ENCODE peak calls at places on chromosomes 4 and X, in eight cellular contexts. Q, F, S, M, X, J, B and E are unnamed samples.

GRCh38 chrX:98065151-98065550 is 1181.4 kb downstream of the RPA4 start:
- DNase-seq in Q (no peak), F (no peak), S (no peak), M (no peak), X (no peak), J (no peak), B (no peak), E (no peak)

GRCh38 chr4:26028793-26029511 is 114.9 kb downstream of the SMIM20 start:
- DNase-seq in Q (peak; percentile 71), F (peak; percentile 78), S (peak; percentile 65), M (no peak), X (peak; percentile 90), J (peak; percentile 91), B (peak; percentile 82), E (peak; percentile 54)

GRCh38 chrX:96372313-96373046 is 312.2 kb upstream of the DIAPH2 start:
- DNase-seq in Q (no peak), F (no peak), S (peak; percentile 5), M (peak; percentile 42), X (no peak), J (peak; percentile 63), B (no peak), E (no peak)

GRCh38 chr4:187286536-187286935 is 562.9 kb upstream of the FAT1 start:
- DNase-seq in Q (no peak), F (no peak), S (no peak), M (no peak), X (no peak), J (no peak), B (no peak), E (no peak)

GRCh38 chr4:71366776-71367175 is 28.0 kb downstream of the SLC4A4 start:
- DNase-seq in Q (no peak), F (no peak), S (no peak), M (no peak), X (peak; percentile 19), J (no peak), B (no peak), E (no peak)

GRCh38 chr4:184165291-184165690 is 52.4 kb downstream of the ENPP6 start:
- DNase-seq in Q (no peak), F (no peak), S (no peak), M (no peak), X (peak; percentile 54), J (no peak), B (no peak), E (no peak)

GRCh38 chrX:10875995-10876394 is 235.1 kb upstream of the HCCS start:
- DNase-seq in Q (no peak), F (no peak), S (no peak), M (no peak), X (no peak), J (no peak), B (no peak), E (no peak)

GRCh38 chr4:181958435-181958834 is 284.8 kb upstream of the TENM3 start:
- DNase-seq in Q (no peak), F (no peak), S (no peak), M (no peak), X (no peak), J (no peak), B (no peak), E (no peak)

GRCh38 chr4:8534129-8534528 is 46.1 kb upstream of the GPR78 start:
- DNase-seq in Q (peak; percentile 32), F (peak; percentile 37), S (no peak), M (peak; percentile 26), X (no peak), J (no peak), B (no peak), E (no peak)

GRCh38 chr4:98659106-98659592 is 738 bp upstream of the TSPAN5 start:
- DNase-seq in Q (no peak), F (peak; percentile 37), S (no peak), M (peak; percentile 93), X (no peak), J (peak; percentile 43), B (no peak), E (no peak)

GRCh38 chr4:110211007-110211769 is 12.8 kb upstream of the ELOVL6 start:
- DNase-seq in Q (peak; percentile 25), F (no peak), S (no peak), M (peak; percentile 91), X (peak; percentile 36), J (peak; percentile 48), B (no peak), E (no peak)

GRCh38 chr4:30535255-30535654 is 184.9 kb upstream of the PCDH7 start:
- DNase-seq in Q (no peak), F (no peak), S (no peak), M (no peak), X (no peak), J (no peak), B (no peak), E (no peak)

GRCh38 chr4:52317361-52317879 is 266.3 kb downstream of the SPATA18 start:
- DNase-seq in Q (no peak), F (no peak), S (no peak), M (no peak), X (no peak), J (no peak), B (no peak), E (no peak)

GRCh38 chrX:34903316-34903715 is 39.3 kb upstream of the FAM47B start:
- DNase-seq in Q (no peak), F (no peak), S (no peak), M (no peak), X (no peak), J (no peak), B (no peak), E (no peak)

GRCh38 chr4:137650051-137650450 is 117.8 kb upstream of the PCDH18 start:
- DNase-seq in Q (no peak), F (no peak), S (no peak), M (no peak), X (no peak), J (no peak), B (no peak), E (no peak)

GRCh38 chr4:169156392-169156791 is 114.4 kb downstream of the SH3RF1 start:
- DNase-seq in Q (no peak), F (no peak), S (no peak), M (no peak), X (no peak), J (no peak), B (no peak), E (no peak)

GRCh38 chrX:12901486-12901885 is 4.9 kb upstream of the TLR8 start:
- DNase-seq in Q (peak; percentile 74), F (peak; percentile 65), S (peak; percentile 25), M (peak; percentile 93), X (peak; percentile 58), J (peak; percentile 56), B (peak; percentile 43), E (peak; percentile 26)

GRCh38 chrX:36334508-36335015 is 415.0 kb downstream of the CFAP47 start:
- DNase-seq in Q (no peak), F (no peak), S (no peak), M (no peak), X (no peak), J (no peak), B (no peak), E (no peak)

GRCh38 chrX:132257116-132257515 is 37.9 kb upstream of the RAP2C start:
- DNase-seq in Q (no peak), F (no peak), S (no peak), M (no peak), X (no peak), J (no peak), B (no peak), E (no peak)

GRCh38 chr4:36757623-36758311 is 476.4 kb downstream of the DTHD1 start:
- DNase-seq in Q (no peak), F (no peak), S (no peak), M (no peak), X (no peak), J (no peak), B (no peak), E (no peak)

GRCh38 chrX:105973387-105973739 is 65.2 kb downstream of the SERPINA7 start:
- DNase-seq in Q (no peak), F (no peak), S (no peak), M (no peak), X (no peak), J (no peak), B (no peak), E (no peak)

GRCh38 chrX:105975382-105975781 is 63.1 kb downstream of the SERPINA7 start:
- DNase-seq in Q (no peak), F (no peak), S (no peak), M (no peak), X (no peak), J (peak; percentile 4), B (no peak), E (no peak)

GRCh38 chrX:105972690-105973386 is 65.7 kb downstream of the SERPINA7 start:
- DNase-seq in Q (peak; percentile 10), F (peak; percentile 21), S (no peak), M (no peak), X (no peak), J (no peak), B (no peak), E (no peak)

GRCh38 chrX:105969487-105969886 is 69.0 kb downstream of the SERPINA7 start:
- DNase-seq in Q (no peak), F (no peak), S (no peak), M (no peak), X (no peak), J (no peak), B (no peak), E (no peak)
- H3K9me3 ChIP-seq in Q (no peaks in the 10 kb centered on the region), F (no peaks in the 10 kb centered on the region), S (no peaks in the 10 kb centered on the region), M (no peaks in the 10 kb centered on the region), X (no peaks in the 10 kb centered on the region), J (peaks cover 5% of the 10 kb centered on the region), B (no peaks in the 10 kb centered on the region), E (no peaks in the 10 kb centered on the region)

DNA sequence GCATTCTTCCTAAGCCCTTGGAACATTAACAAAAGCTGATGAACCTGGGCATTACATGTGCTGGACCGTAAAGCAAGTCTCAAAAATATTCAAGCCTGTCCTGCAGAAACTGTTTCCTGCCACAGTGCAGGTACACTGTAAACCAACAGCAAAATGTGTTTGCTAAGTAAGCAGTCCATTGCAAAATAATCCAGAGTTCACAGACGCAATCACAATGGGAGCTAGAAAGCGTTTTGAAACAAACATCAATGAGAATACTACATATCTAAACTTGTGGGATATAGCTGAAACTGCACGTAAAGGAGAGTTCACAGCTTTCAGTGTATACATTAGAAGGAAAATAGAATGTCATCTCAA is 61.6 kb downstream of the RGS12 start:
- DNase-seq in Q (no peak), F (no peak), S (no peak), M (no peak), X (no peak), J (no peak), B (no peak), E (no peak)
- H3K9me3 ChIP-seq in Q (no peaks in the 10 kb centered on the region), F (no peaks in the 10 kb centered on the region), S (no peaks in the 10 kb centered on the region), M (no peaks in the 10 kb centered on the region), X (no peaks in the 10 kb centered on the region), J (no peaks in the 10 kb centered on the region), B (no peaks in the 10 kb centered on the region), E (no peaks in the 10 kb centered on the region)

GRCh38 chrX:117095393-117095792 is 632.6 kb upstream of the CT83 start:
- DNase-seq in Q (no peak), F (no peak), S (no peak), M (no peak), X (no peak), J (no peak), B (no peak), E (no peak)
- H3K9me3 ChIP-seq in Q (no peaks in the 10 kb centered on the region), F (peaks cover 10% of the 10 kb centered on the region), S (no peaks in the 10 kb centered on the region), M (peaks cover 3% of the 10 kb centered on the region), X (peaks cover 35% of the 10 kb centered on the region), J (peaks cover 49% of the 10 kb centered on the region), B (no peaks in the 10 kb centered on the region), E (no peaks in the 10 kb centered on the region)

DNA sequence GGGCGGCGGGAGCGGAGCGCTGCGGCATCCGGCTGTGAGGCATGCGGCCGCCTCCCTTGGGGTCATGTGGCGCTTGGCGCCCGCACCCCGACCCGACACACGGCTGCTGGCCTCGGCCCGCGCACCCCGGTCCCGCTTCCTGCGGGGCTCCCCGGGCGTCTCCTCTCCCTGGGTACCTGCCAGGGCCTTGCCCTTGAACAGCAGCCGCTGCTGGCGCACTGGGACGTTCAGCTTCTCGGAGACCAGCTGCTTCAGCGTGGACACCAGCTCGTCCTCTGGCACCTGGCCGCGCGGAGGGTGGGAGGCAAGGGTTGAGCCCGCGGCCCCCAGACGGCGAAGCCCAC is 391 bp downstream of the UBL4A start:
- DNase-seq in Q (peak; percentile 43), F (peak; percentile 58), S (peak; percentile 27), M (peak; percentile 90), X (no peak), J (no peak), B (peak; percentile 44), E (peak; percentile 20)
- H3K9me3 ChIP-seq in Q (no peaks in the 10 kb centered on the region), F (no peaks in the 10 kb centered on the region), S (no peaks in the 10 kb centered on the region), M (no peaks in the 10 kb centered on the region), X (peaks cover 3% of the 10 kb centered on the region), J (no peaks in the 10 kb centered on the region), B (no peaks in the 10 kb centered on the region), E (no peaks in the 10 kb centered on the region)